ENCODE peak calls at places on chromosomes 3 and 15, in eight cellular contexts. A, R, L, B, T, M, V and J are unnamed samples.

GRCh38 chr3:177827517-177828249 is 630.4 kb upstream of the TBL1XR1 start:
- DNase-seq in B (no peak), T (no peak), L (no peak), R (peak; percentile 29), A (no peak), M (peak; percentile 81), V (no peak), J (peak; percentile 79)

GRCh38 chr3:186365202-186365974 is 3.4 kb upstream of the DGKG start:
- DNase-seq in V (no peak), R (peak; percentile 58), T (no peak), M (no peak), L (peak; percentile 57), B (no peak), A (no peak), J (no peak)

GRCh38 chr3:171371354-171371753 is 88.9 kb downstream of the TNIK start:
- DNase-seq in A (no peak), B (no peak), V (no peak), M (no peak), R (no peak), L (no peak), T (no peak), J (no peak)

GRCh38 chr3:24952388-24952787 is 457.7 kb upstream of the THRB start:
- DNase-seq in V (no peak), M (no peak), R (no peak), L (no peak), B (peak; percentile 43), T (no peak), A (no peak), J (no peak)

GRCh38 chr3:33541918-33542317 is 101.7 kb upstream of the UBP1 start:
- DNase-seq in T (no peak), R (no peak), M (peak; percentile 25), V (no peak), B (no peak), A (no peak), L (no peak), J (no peak)

GRCh38 chr3:102037209-102037608 is 187.9 kb downstream of the NFKBIZ start:
- DNase-seq in A (no peak), B (no peak), L (no peak), T (no peak), R (no peak), M (no peak), V (no peak), J (no peak)

GRCh38 chr15:82263350-82263749 is 732 bp downstream of the SAXO2 start:
- DNase-seq in R (peak; percentile 11), T (no peak), A (no peak), L (no peak), V (no peak), B (no peak), M (peak; percentile 1), J (no peak)

GRCh38 chr15:75653347-75653913 is 5.7 kb downstream of the SNX33 start:
- DNase-seq in M (no peak), R (no peak), A (no peak), B (no peak), V (no peak), L (no peak), T (no peak), J (no peak)

GRCh38 chr15:64699767-64700388 is 75.5 kb downstream of the RBPMS2 start:
- DNase-seq in R (peak; percentile 65), L (no peak), T (no peak), M (peak; percentile 59), A (peak; percentile 82), B (no peak), V (peak; percentile 78), J (no peak)

GRCh38 chr3:195263193-195263924 is 7.6 kb downstream of the XXYLT1 start:
- DNase-seq in R (no peak), M (peak; percentile 43), V (no peak), A (no peak), B (no peak), T (no peak), L (no peak), J (no peak)

GRCh38 chr3:71262368-71263265 is 320.9 kb downstream of the FOXP1 start:
- DNase-seq in T (no peak), R (peak; percentile 34), M (no peak), V (no peak), B (no peak), L (no peak), A (no peak), J (no peak)

GRCh38 chr3:133933097-133934024 is 37.7 kb upstream of the RAB6B start:
- DNase-seq in B (no peak), A (no peak), T (no peak), V (no peak), L (no peak), R (no peak), M (no peak), J (no peak)

GRCh38 chr15:58546635-58547627 is 115.1 kb downstream of the LIPC start:
- DNase-seq in B (no peak), V (peak; percentile 62), R (peak; percentile 76), L (no peak), T (no peak), M (peak; percentile 75), A (no peak), J (peak; percentile 65)

GRCh38 chr3:108123326-108123725 is 32.5 kb upstream of the CD47 start:
- DNase-seq in R (no peak), M (no peak), B (no peak), A (no peak), V (no peak), T (no peak), L (no peak), J (no peak)

GRCh38 chr3:72185549-72186484 is 400.9 kb upstream of the PROK2 start:
- DNase-seq in B (no peak), A (no peak), T (no peak), V (no peak), L (no peak), M (peak; percentile 93), R (no peak), J (peak; percentile 83)

GRCh38 chr3:10746001-10746400 is 70.0 kb upstream of the SLC6A11 start:
- DNase-seq in V (no peak), M (no peak), L (no peak), A (no peak), T (no peak), R (no peak), B (no peak), J (no peak)

GRCh38 chr3:134354612-134355275 is 19.5 kb downstream of the AMOTL2 start:
- DNase-seq in T (no peak), R (no peak), M (no peak), L (no peak), B (no peak), V (peak; percentile 21), A (no peak), J (no peak)

DNA sequence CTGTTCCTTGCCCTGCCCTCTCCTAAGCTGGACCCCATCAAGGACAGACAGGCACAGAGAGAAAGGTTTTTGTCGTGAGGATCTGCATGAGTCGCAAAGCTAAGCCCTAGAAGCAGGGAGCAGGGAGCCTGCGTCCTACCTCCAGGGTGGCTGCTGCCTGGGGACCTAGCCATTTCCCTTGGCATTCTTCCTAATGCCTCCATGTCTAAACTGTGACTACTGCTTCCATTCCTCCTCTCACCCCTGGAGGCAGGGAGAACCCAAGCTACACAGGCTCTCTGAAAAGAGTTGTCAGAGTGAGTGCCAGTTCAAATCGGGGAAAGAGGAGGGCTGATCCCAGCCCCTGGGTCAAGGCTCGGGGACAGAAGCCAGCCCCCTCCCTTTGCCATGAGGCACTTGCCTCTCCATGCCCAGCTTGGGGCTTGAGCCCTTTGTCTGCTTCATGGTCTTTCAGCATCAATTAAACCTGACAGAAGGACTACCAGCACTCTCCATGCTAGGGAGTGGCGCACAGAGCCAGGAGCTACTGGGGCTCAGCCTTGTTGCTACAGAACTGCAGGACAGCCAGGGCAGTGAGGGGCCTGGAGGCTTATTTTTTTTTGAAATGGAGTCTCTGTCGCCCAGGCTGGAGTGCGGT is 2.4 kb downstream of the GCHFR start:
- DNase-seq in V (no peak), B (no peak), T (no peak), A (no peak), R (no peak), L (no peak), M (peak; percentile 49), J (no peak)
- H3K4me3 ChIP-seq in V (no peak overlapping the region), B (no peak overlapping the region), T (no peak overlapping the region), A (no peak overlapping the region), R (no peak overlapping the region), L (no peak overlapping the region), M (no peak overlapping the region), J (no peak overlapping the region)

GRCh38 chr3:150062492-150062891 is 91.8 kb upstream of the PFN2 start:
- DNase-seq in B (no peak), R (no peak), V (no peak), T (no peak), L (no peak), M (peak; percentile 85), A (no peak), J (peak; percentile 79)
- H3K4me3 ChIP-seq in B (no peak overlapping the region), R (no peak overlapping the region), V (no peak overlapping the region), T (no peak overlapping the region), L (no peak overlapping the region), M (peak overlapping the region; percentile 48), A (no peak overlapping the region), J (peak overlapping the region; percentile 32)

GRCh38 chr3:114557791-114558190 is 264.0 kb downstream of the TIGIT start:
- DNase-seq in R (no peak), M (peak; percentile 54), A (no peak), T (no peak), L (no peak), B (no peak), V (no peak), J (no peak)

GRCh38 chr3:114556832-114557231 is 263.0 kb downstream of the TIGIT start:
- DNase-seq in M (no peak), V (no peak), B (no peak), T (no peak), L (no peak), R (no peak), A (no peak), J (no peak)

GRCh38 chr3:114554716-114555115 is 260.9 kb downstream of the TIGIT start:
- DNase-seq in V (no peak), B (no peak), R (no peak), A (no peak), M (no peak), T (no peak), L (no peak), J (no peak)

GRCh38 chr3:114553949-114554593 is 260.2 kb downstream of the TIGIT start:
- DNase-seq in M (no peak), A (no peak), L (no peak), B (no peak), T (no peak), V (no peak), R (no peak), J (no peak)

GRCh38 chr3:114558271-114558670 is 264.4 kb downstream of the TIGIT start:
- DNase-seq in R (no peak), B (no peak), A (no peak), L (no peak), T (no peak), M (peak; percentile 63), V (no peak), J (no peak)
- H3K4me3 ChIP-seq in R (no peak overlapping the region), B (no peak overlapping the region), A (no peak overlapping the region), L (no peak overlapping the region), T (no peak overlapping the region), M (no peak overlapping the region), V (no peak overlapping the region), J (no peak overlapping the region)

DNA sequence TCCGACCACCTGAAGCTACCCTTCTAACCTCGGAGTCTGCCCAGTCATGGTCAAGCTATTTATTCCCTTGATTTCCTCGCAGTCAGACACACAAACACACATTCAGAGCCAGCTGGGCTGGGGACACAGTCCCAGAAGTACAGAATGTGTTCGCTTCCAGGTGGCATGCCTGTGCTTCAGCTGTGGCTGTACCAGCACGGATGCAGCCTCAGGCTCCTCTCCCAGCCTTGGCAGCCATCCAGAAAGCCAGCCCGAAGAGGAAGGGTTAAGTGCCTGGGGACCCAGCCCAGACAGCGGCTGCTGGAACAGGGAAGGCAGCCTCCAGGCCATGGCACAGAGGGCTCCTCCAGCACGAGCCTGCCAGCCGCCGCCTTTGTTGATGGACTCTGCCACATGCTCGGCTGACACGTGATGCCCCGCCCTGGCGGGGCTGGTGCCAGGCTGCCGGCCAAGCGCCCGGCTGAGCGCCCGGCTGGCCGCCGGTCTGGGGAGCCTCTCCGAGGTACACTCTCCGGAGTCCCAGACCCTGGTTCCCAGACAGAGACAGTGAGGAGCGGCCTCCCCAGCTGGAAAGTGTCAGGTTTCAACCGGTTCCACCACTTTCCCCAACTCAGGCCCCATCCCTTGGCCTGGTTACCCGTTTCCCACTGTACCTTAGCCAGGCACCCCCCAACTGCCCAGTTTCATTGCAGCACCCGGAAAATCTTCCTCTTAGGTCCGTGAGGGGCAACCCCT is 5.4 kb downstream of the BMF start:
- DNase-seq in L (peak; percentile 82), B (no peak), R (peak; percentile 95), T (no peak), A (peak; percentile 89), M (peak; percentile 87), V (peak; percentile 92), J (no peak)
- H3K4me3 ChIP-seq in L (no peak overlapping the region), B (no peak overlapping the region), R (no peak overlapping the region), T (peak overlapping the region; percentile 73), A (no peak overlapping the region), M (peak overlapping the region; percentile 23), V (no peak overlapping the region), J (no peak overlapping the region)